ENCODE peak calls at places on chromosomes 11 and 22, in five cellular contexts. One of them, this sample, is unnamed.

GRCh38 chr11:79249341-79249993 is 191.4 kb downstream of the TENM4 start:
- DNase-seq in fibroblast of lung: peak; percentile 65
- DNase-seq in Panc1: no peak
- DNase-seq in mesendoderm: no peak
- DNase-seq in neuronal stem cell: no peak
- DNase-seq in this sample: no peak

GRCh38 chr11:3123761-3124733 is 41.1 kb downstream of the OSBPL5 start:
- DNase-seq in Panc1: peak; percentile 76
- DNase-seq in fibroblast of lung: peak; percentile 95
- DNase-seq in neuronal stem cell: no peak
- DNase-seq in mesendoderm: no peak
- DNase-seq in this sample: no peak

GRCh38 chr11:122646549-122647340 is 8.8 kb upstream of the UBASH3B start:
- DNase-seq in fibroblast of lung: peak; percentile 91
- DNase-seq in neuronal stem cell: no peak
- DNase-seq in Panc1: no peak
- DNase-seq in mesendoderm: no peak
- DNase-seq in this sample: no peak

GRCh38 chr11:103530257-103530656 is 421.0 kb downstream of the DYNC2H1 start:
- DNase-seq in mesendoderm: peak; percentile 21
- DNase-seq in fibroblast of lung: peak; percentile 54
- DNase-seq in Panc1: no peak
- DNase-seq in neuronal stem cell: no peak
- DNase-seq in this sample: no peak

GRCh38 chr11:66973956-66974585 is 1.0 kb upstream of the C11orf86 start:
- DNase-seq in fibroblast of lung: no peak
- DNase-seq in Panc1: no peak
- DNase-seq in mesendoderm: peak; percentile 16
- DNase-seq in neuronal stem cell: no peak
- DNase-seq in this sample: no peak

GRCh38 chr11:10366568-10367331 is 61.9 kb downstream of the ADM start:
- DNase-seq in mesendoderm: peak; percentile 96
- DNase-seq in Panc1: peak; percentile 85
- DNase-seq in neuronal stem cell: peak; percentile 58
- DNase-seq in fibroblast of lung: peak; percentile 84
- DNase-seq in this sample: peak; percentile 97

GRCh38 chr11:103659138-103659734 is 377.2 kb upstream of the DDI1 start:
- DNase-seq in Panc1: no peak
- DNase-seq in mesendoderm: peak; percentile 60
- DNase-seq in fibroblast of lung: peak; percentile 12
- DNase-seq in neuronal stem cell: no peak
- DNase-seq in this sample: no peak

GRCh38 chr22:19523240-19524169 is 705 bp downstream of the CLDN5 start:
- DNase-seq in neuronal stem cell: peak; percentile 48
- DNase-seq in mesendoderm: peak; percentile 68
- DNase-seq in fibroblast of lung: peak; percentile 44
- DNase-seq in Panc1: no peak
- DNase-seq in this sample: no peak

GRCh38 chr11:103091441-103091809 is 535 bp downstream of the DCUN1D5 start:
- DNase-seq in neuronal stem cell: no peak
- DNase-seq in mesendoderm: peak; percentile 62
- DNase-seq in fibroblast of lung: peak; percentile 53
- DNase-seq in Panc1: no peak
- DNase-seq in this sample: no peak

GRCh38 chr11:71120346-71120963 is 131.9 kb downstream of the SHANK2 start:
- DNase-seq in mesendoderm: peak; percentile 94
- DNase-seq in Panc1: no peak
- DNase-seq in fibroblast of lung: no peak
- DNase-seq in neuronal stem cell: peak; percentile 41
- DNase-seq in this sample: peak; percentile 70

GRCh38 chr11:126484266-126484665 is 128.8 kb downstream of the ST3GAL4 start:
- DNase-seq in neuronal stem cell: no peak
- DNase-seq in mesendoderm: no peak
- DNase-seq in Panc1: no peak
- DNase-seq in fibroblast of lung: peak; percentile 87
- DNase-seq in this sample: no peak

GRCh38 chr11:72023335-72023734 is 24.6 kb downstream of the IL18BP start:
- DNase-seq in Panc1: no peak
- DNase-seq in fibroblast of lung: no peak
- DNase-seq in mesendoderm: no peak
- DNase-seq in neuronal stem cell: no peak
- DNase-seq in this sample: no peak

GRCh38 chr11:127998421-127998820 is 588.9 kb downstream of the ETS1 start:
- DNase-seq in Panc1: no peak
- DNase-seq in mesendoderm: no peak
- DNase-seq in neuronal stem cell: no peak
- DNase-seq in fibroblast of lung: peak; percentile 16
- DNase-seq in this sample: no peak

GRCh38 chr11:17354070-17354924 is 2.7 kb downstream of the NCR3LG1 start:
- DNase-seq in mesendoderm: peak; percentile 84
- DNase-seq in Panc1: peak; percentile 61
- DNase-seq in fibroblast of lung: peak; percentile 55
- DNase-seq in neuronal stem cell: peak; percentile 54
- DNase-seq in this sample: no peak

GRCh38 chr22:50276143-50276542 is 6.0 kb upstream of the MAPK11 start:
- DNase-seq in Panc1: no peak
- DNase-seq in mesendoderm: peak; percentile 55
- DNase-seq in neuronal stem cell: no peak
- DNase-seq in fibroblast of lung: peak; percentile 51
- DNase-seq in this sample: no peak

GRCh38 chr11:96696736-96697135 is 306.9 kb downstream of the JRKL start:
- DNase-seq in neuronal stem cell: no peak
- DNase-seq in mesendoderm: no peak
- DNase-seq in fibroblast of lung: no peak
- DNase-seq in Panc1: no peak
- DNase-seq in this sample: peak; percentile 7

GRCh38 chr22:33476716-33477115 is 418.5 kb upstream of the SYN3 start:
- DNase-seq in neuronal stem cell: no peak
- DNase-seq in mesendoderm: peak; percentile 52
- DNase-seq in fibroblast of lung: peak; percentile 43
- DNase-seq in Panc1: no peak
- DNase-seq in this sample: no peak

GRCh38 chr11:6627762-6628241 is 8.6 kb upstream of the TPP1 start:
- DNase-seq in mesendoderm: no peak
- DNase-seq in neuronal stem cell: no peak
- DNase-seq in fibroblast of lung: no peak
- DNase-seq in Panc1: no peak
- DNase-seq in this sample: no peak

GRCh38 chr11:27392715-27393114 is 29.7 kb upstream of the CCDC34 start:
- DNase-seq in mesendoderm: peak; percentile 74
- DNase-seq in Panc1: no peak
- DNase-seq in neuronal stem cell: peak; percentile 49
- DNase-seq in fibroblast of lung: peak; percentile 95
- DNase-seq in this sample: no peak

GRCh38 chr22:22754268-22754657 is 109.8 kb downstream of the GGTLC2 start:
- DNase-seq in Panc1: no peak
- DNase-seq in neuronal stem cell: no peak
- DNase-seq in mesendoderm: no peak
- DNase-seq in fibroblast of lung: no peak
- DNase-seq in this sample: no peak

GRCh38 chr11:18203723-18204122 is 31.1 kb downstream of the MRGPRX4 start:
- DNase-seq in Panc1: no peak
- DNase-seq in mesendoderm: peak; percentile 78
- DNase-seq in neuronal stem cell: peak; percentile 40
- DNase-seq in fibroblast of lung: no peak
- DNase-seq in this sample: peak; percentile 31

GRCh38 chr11:129316781-129317180 is 58.9 kb upstream of the BARX2 start:
- DNase-seq in neuronal stem cell: no peak
- DNase-seq in Panc1: no peak
- DNase-seq in mesendoderm: no peak
- DNase-seq in fibroblast of lung: no peak
- DNase-seq in this sample: no peak

GRCh38 chr22:28029962-28030361 is 110.9 kb upstream of the PITPNB start:
- DNase-seq in fibroblast of lung: no peak
- DNase-seq in mesendoderm: no peak
- DNase-seq in neuronal stem cell: no peak
- DNase-seq in Panc1: no peak
- DNase-seq in this sample: no peak
- H3K27ac ChIP-seq in fibroblast of lung: no peak overlapping the region
- H3K27ac ChIP-seq in mesendoderm: no peak overlapping the region
- H3K27ac ChIP-seq in neuronal stem cell: no peak overlapping the region
- H3K27ac ChIP-seq in Panc1: no peak overlapping the region
- H3K27ac ChIP-seq in this sample: no peak overlapping the region

GRCh38 chr22:42343551-42344081 is 73.2 kb upstream of the TCF20 start:
- DNase-seq in mesendoderm: no peak
- DNase-seq in Panc1: no peak
- DNase-seq in neuronal stem cell: no peak
- DNase-seq in fibroblast of lung: peak; percentile 15
- DNase-seq in this sample: no peak

GRCh38 chr22:42341779-42342178 is 71.3 kb upstream of the TCF20 start:
- DNase-seq in Panc1: no peak
- DNase-seq in fibroblast of lung: no peak
- DNase-seq in neuronal stem cell: no peak
- DNase-seq in mesendoderm: no peak
- DNase-seq in this sample: no peak

GRCh38 chr22:42342426-42343135 is 72.1 kb upstream of the TCF20 start:
- DNase-seq in Panc1: no peak
- DNase-seq in mesendoderm: no peak
- DNase-seq in neuronal stem cell: no peak
- DNase-seq in fibroblast of lung: no peak
- DNase-seq in this sample: no peak

GRCh38 chr22:42344391-42344861 is 74.0 kb upstream of the TCF20 start:
- DNase-seq in fibroblast of lung: peak; percentile 70
- DNase-seq in Panc1: no peak
- DNase-seq in neuronal stem cell: no peak
- DNase-seq in mesendoderm: peak; percentile 78
- DNase-seq in this sample: no peak

GRCh38 chr22:42343136-42343484 is 72.7 kb upstream of the TCF20 start:
- DNase-seq in mesendoderm: peak; percentile 62
- DNase-seq in Panc1: no peak
- DNase-seq in neuronal stem cell: no peak
- DNase-seq in fibroblast of lung: peak; percentile 13
- DNase-seq in this sample: no peak
- H3K4me3 ChIP-seq in mesendoderm: no peak overlapping the region
- H3K4me3 ChIP-seq in Panc1: peak overlapping the region; percentile 49
- H3K4me3 ChIP-seq in neuronal stem cell: peak overlapping the region; percentile 76
- H3K4me3 ChIP-seq in fibroblast of lung: no peak overlapping the region
- H3K4me3 ChIP-seq in this sample: peak overlapping the region; percentile 39

GRCh38 chr11:77266766-77267165 is 34.7 kb downstream of the GDPD4 start:
- DNase-seq in fibroblast of lung: no peak
- DNase-seq in neuronal stem cell: no peak
- DNase-seq in Panc1: no peak
- DNase-seq in mesendoderm: no peak
- DNase-seq in this sample: no peak
- H3K27ac ChIP-seq in fibroblast of lung: no peak overlapping the region
- H3K27ac ChIP-seq in neuronal stem cell: no peak overlapping the region
- H3K27ac ChIP-seq in Panc1: no peak overlapping the region
- H3K27ac ChIP-seq in mesendoderm: no peak overlapping the region
- H3K27ac ChIP-seq in this sample: no peak overlapping the region

GRCh38 chr22:46576556-46577351 is 39.3 kb upstream of the CELSR1 start:
- DNase-seq in mesendoderm: peak; percentile 45
- DNase-seq in neuronal stem cell: peak; percentile 55
- DNase-seq in fibroblast of lung: peak; percentile 55
- DNase-seq in Panc1: no peak
- DNase-seq in this sample: no peak
- H3K4me3 ChIP-seq in mesendoderm: peak overlapping the region; percentile 51
- H3K4me3 ChIP-seq in neuronal stem cell: peak overlapping the region; percentile 88
- H3K4me3 ChIP-seq in fibroblast of lung: peak overlapping the region; percentile 17
- H3K4me3 ChIP-seq in Panc1: peak overlapping the region; percentile 46
- H3K4me3 ChIP-seq in this sample: peak overlapping the region; percentile 70

DNA sequence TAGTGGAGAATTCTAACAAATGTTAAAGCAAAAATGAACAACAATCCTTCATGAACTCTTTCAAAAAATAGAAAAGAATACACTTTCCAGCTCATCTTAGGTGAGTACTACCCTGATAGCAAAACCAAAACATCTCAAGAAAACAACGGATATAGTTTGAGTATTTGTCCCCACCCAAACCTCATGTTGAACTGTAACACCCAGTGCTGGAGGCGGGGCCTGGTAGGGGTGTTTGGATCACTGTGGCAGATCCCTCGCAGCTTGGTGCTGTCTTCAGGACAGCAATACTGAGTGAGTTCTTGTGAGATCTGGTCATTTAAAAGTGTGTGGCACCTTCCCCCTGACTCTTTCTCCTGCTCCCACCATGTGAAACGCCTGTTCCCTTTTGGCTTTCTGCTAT is 27.0 kb downstream of the NCAPD3 start:
- DNase-seq in neuronal stem cell: no peak
- DNase-seq in fibroblast of lung: no peak
- DNase-seq in Panc1: no peak
- DNase-seq in mesendoderm: no peak
- DNase-seq in this sample: no peak
- H3K27ac ChIP-seq in neuronal stem cell: no peak overlapping the region
- H3K27ac ChIP-seq in fibroblast of lung: no peak overlapping the region
- H3K27ac ChIP-seq in Panc1: no peak overlapping the region
- H3K27ac ChIP-seq in mesendoderm: no peak overlapping the region
- H3K27ac ChIP-seq in this sample: no peak overlapping the region

GRCh38 chr11:110859240-110859835 is 147.1 kb upstream of the ARHGAP20 start:
- DNase-seq in neuronal stem cell: no peak
- DNase-seq in fibroblast of lung: no peak
- DNase-seq in Panc1: no peak
- DNase-seq in mesendoderm: no peak
- DNase-seq in this sample: no peak

GRCh38 chr11:110856993-110857812 is 145.0 kb upstream of the ARHGAP20 start:
- DNase-seq in fibroblast of lung: peak; percentile 45
- DNase-seq in neuronal stem cell: no peak
- DNase-seq in Panc1: no peak
- DNase-seq in mesendoderm: no peak
- DNase-seq in this sample: no peak

GRCh38 chr11:110858556-110858921 is 146.3 kb upstream of the ARHGAP20 start:
- DNase-seq in neuronal stem cell: no peak
- DNase-seq in fibroblast of lung: no peak
- DNase-seq in mesendoderm: no peak
- DNase-seq in Panc1: no peak
- DNase-seq in this sample: no peak

GRCh38 chr11:110856340-110856739 is 144.1 kb upstream of the ARHGAP20 start:
- DNase-seq in Panc1: no peak
- DNase-seq in mesendoderm: no peak
- DNase-seq in fibroblast of lung: no peak
- DNase-seq in neuronal stem cell: no peak
- DNase-seq in this sample: no peak

GRCh38 chr11:110857885-110858555 is 145.8 kb upstream of the ARHGAP20 start:
- DNase-seq in fibroblast of lung: peak; percentile 64
- DNase-seq in mesendoderm: no peak
- DNase-seq in neuronal stem cell: no peak
- DNase-seq in Panc1: no peak
- DNase-seq in this sample: no peak
- H3K4me3 ChIP-seq in fibroblast of lung: no peak overlapping the region
- H3K4me3 ChIP-seq in mesendoderm: no peak overlapping the region
- H3K4me3 ChIP-seq in neuronal stem cell: no peak overlapping the region
- H3K4me3 ChIP-seq in Panc1: no peak overlapping the region
- H3K4me3 ChIP-seq in this sample: no peak overlapping the region

GRCh38 chr11:64741393-64742086 is 2.4 kb downstream of the RASGRP2 start:
- DNase-seq in Panc1: no peak
- DNase-seq in neuronal stem cell: no peak
- DNase-seq in fibroblast of lung: no peak
- DNase-seq in mesendoderm: peak; percentile 42
- DNase-seq in this sample: no peak
- H3K27ac ChIP-seq in Panc1: no peak overlapping the region
- H3K27ac ChIP-seq in neuronal stem cell: no peak overlapping the region
- H3K27ac ChIP-seq in fibroblast of lung: no peak overlapping the region
- H3K27ac ChIP-seq in mesendoderm: no peak overlapping the region
- H3K27ac ChIP-seq in this sample: no peak overlapping the region